ENCODE peak calls at places on chromosome 7, in five cellular contexts. G is A549, M is K562, Z is H1, W is HepG2. Q is an unnamed sample.

GRCh38 chr7:106075937-106076336 is 36.2 kb downstream of the SYPL1 start:
- DNase-seq in W (no peak), Z (no peak), G (no peak), M (no peak), Q (no peak)

GRCh38 chr7:15603124-15603523 is 41.3 kb upstream of the AGMO start:
- DNase-seq in G (no peak), W (no peak), Z (no peak), M (no peak), Q (no peak)

GRCh38 chr7:34042406-34042805 is 137.1 kb downstream of the BMPER start:
- DNase-seq in W (no peak), M (no peak), Z (no peak), G (no peak), Q (no peak)

GRCh38 chr7:155744931-155745683 is 67.2 kb downstream of the SHH start:
- DNase-seq in Z (no peak), W (no peak), G (no peak), M (no peak), Q (no peak)

GRCh38 chr7:151876899-151877777 is at the start of gene PRKAG2:
- DNase-seq in Z (no peak), W (no peak), G (peak; percentile 55), M (no peak), Q (peak; percentile 91)

GRCh38 chr7:20083781-20084180 is 133.4 kb downstream of the MACC1 start:
- DNase-seq in W (no peak), G (peak; percentile 2), M (no peak), Z (no peak), Q (no peak)

GRCh38 chr7:2417981-2418481 is 14.6 kb downstream of the CHST12 start:
- DNase-seq in Z (no peak), G (no peak), W (no peak), M (no peak), Q (no peak)

GRCh38 chr7:154975984-154976383 is 26.9 kb downstream of the PAXIP1 start:
- DNase-seq in G (no peak), W (no peak), Z (no peak), M (no peak), Q (no peak)

GRCh38 chr7:143129051-143129450 is 2.8 kb upstream of the PIP start:
- DNase-seq in W (no peak), G (no peak), M (no peak), Z (no peak), Q (no peak)

GRCh38 chr7:137757146-137757925 is 89.4 kb downstream of the DGKI start:
- DNase-seq in M (no peak), Z (no peak), W (no peak), G (no peak), Q (no peak)

GRCh38 chr7:82678259-82678658 is 234.7 kb upstream of the CACNA2D1 start:
- DNase-seq in M (no peak), W (no peak), Z (no peak), G (no peak), Q (no peak)

GRCh38 chr7:30029696-30030095 is 1.5 kb downstream of the PLEKHA8 start:
- DNase-seq in G (peak; percentile 31), Z (no peak), W (no peak), M (peak; percentile 14), Q (no peak)

GRCh38 chr7:104627516-104627915 is 299.1 kb downstream of the LHFPL3 start:
- DNase-seq in W (no peak), M (peak; percentile 38), Z (no peak), G (no peak), Q (no peak)

GRCh38 chr7:23027261-23027660 is 13.3 kb upstream of the HYCC1 start:
- DNase-seq in Z (no peak), M (no peak), W (no peak), G (no peak), Q (no peak)

GRCh38 chr7:76063114-76063513 is 15.2 kb downstream of the MDH2 start:
- DNase-seq in Z (no peak), G (no peak), W (no peak), M (no peak), Q (no peak)

GRCh38 chr7:99139031-99139430 is 4.9 kb downstream of the SMURF1 start:
- DNase-seq in G (no peak), W (no peak), Z (no peak), M (no peak), Q (no peak)

GRCh38 chr7:112185005-112185834 is 21.0 kb downstream of the DOCK4 start:
- DNase-seq in M (no peak), Z (no peak), W (no peak), G (no peak), Q (no peak)

GRCh38 chr7:155458317-155459132 is 596 bp downstream of the EN2 start:
- DNase-seq in W (no peak), Z (no peak), M (no peak), G (no peak), Q (peak; percentile 77)

GRCh38 chr7:155824195-155824915 is 12.1 kb upstream of the SHH start:
- DNase-seq in Z (no peak), M (no peak), G (no peak), W (no peak), Q (no peak)

GRCh38 chr7:102454423-102454822 is 10.2 kb downstream of the ALKBH4 start:
- DNase-seq in Z (no peak), G (no peak), W (no peak), M (no peak), Q (no peak)

GRCh38 chr7:92704858-92705257 is 114.7 kb upstream of the FAM133B start:
- DNase-seq in G (no peak), W (no peak), M (no peak), Z (no peak), Q (no peak)

GRCh38 chr7:19677201-19677600 is 31.6 kb downstream of the POLR1F start:
- DNase-seq in M (no peak), Z (no peak), W (no peak), G (no peak), Q (no peak)

DNA sequence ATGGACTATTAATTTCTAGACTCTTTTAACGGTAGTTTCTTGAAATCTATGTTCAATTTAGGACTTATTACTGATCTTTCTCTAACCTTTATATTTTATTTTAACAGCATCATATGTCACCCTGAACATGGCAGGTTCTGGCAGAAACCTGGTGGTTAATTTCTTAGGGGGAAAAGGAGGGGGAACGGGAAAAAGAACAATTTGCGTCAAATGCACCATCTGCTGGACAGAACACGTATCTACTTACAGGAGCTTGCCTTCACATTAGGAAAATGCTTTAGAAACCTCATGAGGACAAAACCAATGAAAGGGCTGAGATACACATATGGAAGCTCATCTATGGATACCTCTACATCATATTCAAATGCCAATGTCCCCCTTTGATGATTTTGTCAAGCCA is 171.3 kb downstream of the GRM3 start:
- DNase-seq in M (peak; percentile 36), G (no peak), Z (peak; percentile 9), W (peak; percentile 20), Q (peak; percentile 50)
- TF ChIP-seq CHD2 in M (no peak), G (no peak), Z (no peak), W (no peak), Q (no peak)

DNA sequence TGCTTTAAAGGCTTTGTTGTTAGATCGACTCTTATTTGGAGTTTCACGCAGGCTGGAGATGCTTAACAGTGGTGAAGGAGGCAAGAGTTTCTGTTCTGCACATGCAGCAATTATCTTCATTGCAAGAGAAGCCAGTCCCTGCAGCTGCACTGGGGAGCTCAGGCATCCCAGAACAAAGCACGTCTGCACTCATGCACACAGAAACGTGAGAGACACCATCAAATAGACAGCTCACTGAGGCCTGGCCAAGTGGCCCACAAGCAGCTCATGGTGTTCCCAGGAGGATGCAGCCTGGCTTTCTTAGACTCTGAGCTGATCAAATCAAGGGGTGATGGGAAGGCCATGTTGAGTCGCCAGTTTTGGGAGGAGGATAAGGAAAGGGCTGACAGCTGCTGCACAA is 246.1 kb downstream of the CREB5 start:
- DNase-seq in Z (no peak), W (no peak), G (no peak), M (no peak), Q (no peak)
- TF ChIP-seq CHD2 in Z (no peak), W (no peak), G (no peak), M (no peak), Q (no peak)

DNA sequence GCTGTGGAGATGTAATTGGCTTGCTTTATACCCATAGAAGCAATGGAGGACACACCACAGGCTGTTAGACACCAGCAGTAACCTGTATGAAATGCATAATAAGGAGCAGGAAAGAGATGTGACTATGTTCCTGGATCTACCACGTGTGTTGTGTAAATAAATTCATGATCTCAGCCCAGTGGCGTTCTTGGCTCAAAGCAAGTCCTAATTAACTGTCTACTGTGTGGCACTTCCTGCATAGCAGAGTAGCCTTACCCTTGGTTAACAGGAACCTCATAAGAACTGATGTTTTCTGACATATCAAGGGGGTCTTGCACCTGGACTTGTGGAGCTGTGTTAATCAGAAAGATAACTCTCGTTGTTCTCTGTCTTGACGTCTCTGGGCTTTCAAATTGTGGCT is 25.7 kb upstream of the FAM180A start:
- DNase-seq in Z (no peak), G (peak; percentile 52), M (no peak), W (peak; percentile 14), Q (no peak)
- TF ChIP-seq CHD2 in Z (no peak), G (no peak), M (no peak), W (no peak), Q (no peak)

GRCh38 chr7:138797715-138798320 is at the start of the genes ATP6V0A4 and TMEM213:
- DNase-seq in W (no peak), Z (peak; percentile 70), G (no peak), M (no peak), Q (no peak)

GRCh38 chr7:138798836-138799235 is 840 bp upstream of the ATP6V0A4 start:
- DNase-seq in G (no peak), W (no peak), M (no peak), Z (no peak), Q (no peak)

GRCh38 chr7:138801256-138801655 is 3.3 kb upstream of the ATP6V0A4 start:
- DNase-seq in M (no peak), Z (no peak), G (no peak), W (no peak), Q (no peak)

GRCh38 chr7:138802706-138803105 is 4.7 kb upstream of the ATP6V0A4 start:
- DNase-seq in G (no peak), W (no peak), M (no peak), Z (no peak), Q (no peak)

GRCh38 chr7:138799336-138799965 is 1.5 kb upstream of the ATP6V0A4 start:
- DNase-seq in G (no peak), M (no peak), W (no peak), Z (no peak), Q (no peak)
- TF ChIP-seq CHD2 in G (no peak), M (no peak), W (no peak), Z (no peak), Q (no peak)

GRCh38 chr7:47448971-47449370 is 132.9 kb downstream of the TNS3 start:
- DNase-seq in M (no peak), W (no peak), G (no peak), Z (no peak), Q (no peak)
- TF ChIP-seq CHD2 in M (no peak), W (no peak), G (no peak), Z (no peak), Q (no peak)

Q was measured in SK-N-SH.